ENCODE peak calls at places on chromosome 16, in ten cellular contexts. One of them, this sample, is unnamed.

GRCh38 chr16:27228621-27229501 is 25.5 kb downstream of the KDM8 start:
- DNase-seq in K562: peak; percentile 38
- DNase-seq in stomach: no peak
- DNase-seq in H1: no peak
- DNase-seq in transverse colon: no peak
- DNase-seq in tibial nerve: no peak
- DNase-seq in sigmoid colon: peak; percentile 64
- DNase-seq in upper lobe of left lung: no peak
- DNase-seq in GM12878: no peak
- DNase-seq in SK-N-SH: no peak
- DNase-seq in this sample: no peak

GRCh38 chr16:81714593-81714992 is 64.5 kb upstream of the PLCG2 start:
- DNase-seq in K562: no peak
- DNase-seq in stomach: no peak
- DNase-seq in H1: no peak
- DNase-seq in transverse colon: no peak
- DNase-seq in tibial nerve: no peak
- DNase-seq in sigmoid colon: no peak
- DNase-seq in upper lobe of left lung: no peak
- DNase-seq in GM12878: no peak
- DNase-seq in SK-N-SH: no peak
- DNase-seq in this sample: no peak

GRCh38 chr16:84700518-84701277 is 898 bp downstream of the USP10 start:
- DNase-seq in K562: no peak
- DNase-seq in stomach: no peak
- DNase-seq in H1: no peak
- DNase-seq in transverse colon: peak; percentile 44
- DNase-seq in tibial nerve: no peak
- DNase-seq in sigmoid colon: peak; percentile 62
- DNase-seq in upper lobe of left lung: peak; percentile 42
- DNase-seq in GM12878: no peak
- DNase-seq in SK-N-SH: peak; percentile 37
- DNase-seq in this sample: no peak

GRCh38 chr16:55283776-55284717 is 40.0 kb upstream of the IRX6 start:
- DNase-seq in K562: no peak
- DNase-seq in stomach: no peak
- DNase-seq in H1: no peak
- DNase-seq in transverse colon: no peak
- DNase-seq in tibial nerve: no peak
- DNase-seq in sigmoid colon: no peak
- DNase-seq in upper lobe of left lung: no peak
- DNase-seq in GM12878: no peak
- DNase-seq in SK-N-SH: peak; percentile 46
- DNase-seq in this sample: no peak

GRCh38 chr16:20868890-20869289 is 31.3 kb downstream of the DCUN1D3 start:
- DNase-seq in K562: no peak
- DNase-seq in stomach: peak; percentile 91
- DNase-seq in H1: no peak
- DNase-seq in transverse colon: peak; percentile 88
- DNase-seq in tibial nerve: peak; percentile 62
- DNase-seq in sigmoid colon: peak; percentile 96
- DNase-seq in upper lobe of left lung: peak; percentile 63
- DNase-seq in GM12878: no peak
- DNase-seq in SK-N-SH: peak; percentile 65
- DNase-seq in this sample: peak; percentile 84

GRCh38 chr16:67163903-67164558 is 514 bp upstream of the HSF4 start:
- DNase-seq in K562: no peak
- DNase-seq in stomach: no peak
- DNase-seq in H1: peak; percentile 72
- DNase-seq in transverse colon: no peak
- DNase-seq in tibial nerve: no peak
- DNase-seq in sigmoid colon: peak; percentile 79
- DNase-seq in upper lobe of left lung: no peak
- DNase-seq in GM12878: no peak
- DNase-seq in SK-N-SH: peak; percentile 77
- DNase-seq in this sample: peak; percentile 73

GRCh38 chr16:56781565-56781964 is 51.6 kb downstream of the NUP93 start:
- DNase-seq in K562: no peak
- DNase-seq in stomach: no peak
- DNase-seq in H1: no peak
- DNase-seq in transverse colon: no peak
- DNase-seq in tibial nerve: no peak
- DNase-seq in sigmoid colon: no peak
- DNase-seq in upper lobe of left lung: no peak
- DNase-seq in GM12878: no peak
- DNase-seq in SK-N-SH: no peak
- DNase-seq in this sample: no peak

GRCh38 chr16:58582133-58582532 is 47.5 kb downstream of the CNOT1 start:
- DNase-seq in K562: no peak
- DNase-seq in stomach: no peak
- DNase-seq in H1: no peak
- DNase-seq in transverse colon: no peak
- DNase-seq in tibial nerve: no peak
- DNase-seq in sigmoid colon: no peak
- DNase-seq in upper lobe of left lung: no peak
- DNase-seq in GM12878: no peak
- DNase-seq in SK-N-SH: no peak
- DNase-seq in this sample: no peak

GRCh38 chr16:21150375-21151001 is at the start of gene DNAH3:
- DNase-seq in K562: peak; percentile 18
- DNase-seq in stomach: no peak
- DNase-seq in H1: no peak
- DNase-seq in transverse colon: peak; percentile 23
- DNase-seq in tibial nerve: no peak
- DNase-seq in sigmoid colon: no peak
- DNase-seq in upper lobe of left lung: peak; percentile 61
- DNase-seq in GM12878: no peak
- DNase-seq in SK-N-SH: peak; percentile 41
- DNase-seq in this sample: no peak

GRCh38 chr16:14309906-14310305 is 238.8 kb downstream of the MRTFB start:
- DNase-seq in K562: no peak
- DNase-seq in stomach: no peak
- DNase-seq in H1: no peak
- DNase-seq in transverse colon: no peak
- DNase-seq in tibial nerve: no peak
- DNase-seq in sigmoid colon: no peak
- DNase-seq in upper lobe of left lung: no peak
- DNase-seq in GM12878: no peak
- DNase-seq in SK-N-SH: no peak
- DNase-seq in this sample: no peak

GRCh38 chr16:65884018-65884417 is 482.5 kb upstream of the CDH5 start:
- DNase-seq in K562: no peak
- DNase-seq in stomach: no peak
- DNase-seq in H1: no peak
- DNase-seq in transverse colon: no peak
- DNase-seq in tibial nerve: no peak
- DNase-seq in sigmoid colon: no peak
- DNase-seq in upper lobe of left lung: no peak
- DNase-seq in GM12878: no peak
- DNase-seq in SK-N-SH: no peak
- DNase-seq in this sample: no peak

GRCh38 chr16:20849587-20850390 is 43.5 kb downstream of the REXO5 start:
- DNase-seq in K562: peak; percentile 46
- DNase-seq in stomach: peak; percentile 75
- DNase-seq in H1: peak; percentile 91
- DNase-seq in transverse colon: peak; percentile 78
- DNase-seq in tibial nerve: peak; percentile 85
- DNase-seq in sigmoid colon: peak; percentile 84
- DNase-seq in upper lobe of left lung: peak; percentile 55
- DNase-seq in GM12878: no peak
- DNase-seq in SK-N-SH: peak; percentile 50
- DNase-seq in this sample: peak; percentile 80

DNA sequence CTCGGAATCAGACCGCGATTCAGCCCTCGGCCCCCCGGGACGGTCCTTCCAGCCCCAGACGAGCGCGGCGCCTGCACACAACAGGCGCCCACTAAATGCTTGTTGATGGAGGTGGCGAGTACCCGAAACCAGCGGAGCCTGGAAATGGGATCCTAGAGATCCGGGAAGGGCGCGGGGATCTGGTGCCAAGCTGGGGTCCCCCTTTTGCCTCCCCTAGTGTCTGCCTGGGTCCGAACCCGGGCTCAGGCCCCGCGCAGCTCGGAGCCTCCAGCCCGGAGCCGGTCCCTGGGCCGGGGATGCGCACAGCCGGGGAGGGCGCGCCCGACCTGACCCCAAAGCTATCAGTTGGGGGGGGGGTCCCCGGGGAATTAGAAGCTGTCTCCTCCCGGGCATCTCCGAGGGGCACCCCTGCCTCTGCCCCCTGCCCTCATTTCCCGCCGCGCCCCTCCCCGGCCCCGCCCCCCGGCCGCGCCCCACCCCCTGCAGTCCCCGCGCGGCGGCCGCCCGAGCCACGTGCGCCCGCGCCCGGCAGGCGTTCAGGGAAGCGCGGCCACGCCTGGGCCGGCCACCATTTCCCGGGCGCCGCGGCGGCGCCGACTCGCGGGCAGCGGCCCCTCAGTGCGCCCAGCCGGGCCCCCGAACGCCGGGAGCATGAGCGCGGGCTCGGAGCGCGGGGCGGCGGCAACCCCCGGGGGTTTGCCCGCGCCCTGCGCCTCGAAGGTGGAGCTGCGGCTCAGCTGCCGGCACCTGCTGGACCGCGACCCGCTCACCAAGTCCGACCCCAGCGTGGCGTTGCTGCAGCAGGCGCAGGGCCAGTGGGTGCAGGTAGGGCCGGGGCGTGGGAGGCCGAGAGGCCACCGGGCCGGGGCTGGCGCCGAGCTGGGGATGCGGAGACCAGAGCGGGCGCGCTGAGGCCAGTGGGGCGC is at the start of gene CPNE7:
- DNase-seq in K562: peak; percentile 79
- DNase-seq in stomach: no peak
- DNase-seq in H1: peak; percentile 72
- DNase-seq in transverse colon: no peak
- DNase-seq in tibial nerve: no peak
- DNase-seq in sigmoid colon: no peak
- DNase-seq in upper lobe of left lung: no peak
- DNase-seq in GM12878: no peak
- DNase-seq in SK-N-SH: peak; percentile 55
- DNase-seq in this sample: no peak
- TF ChIP-seq EP300 in K562: no peak
- TF ChIP-seq EP300 in stomach: no peak
- TF ChIP-seq EP300 in H1: no peak
- TF ChIP-seq EP300 in transverse colon: no peak
- TF ChIP-seq EP300 in tibial nerve: no peak
- TF ChIP-seq EP300 in sigmoid colon: no peak
- TF ChIP-seq EP300 in upper lobe of left lung: no peak
- TF ChIP-seq EP300 in GM12878: no peak
- TF ChIP-seq EP300 in SK-N-SH: no peak
- TF ChIP-seq EP300 in this sample: no peak

GRCh38 chr16:82738699-82739098 is 111.9 kb downstream of the CDH13 start:
- DNase-seq in K562: no peak
- DNase-seq in stomach: no peak
- DNase-seq in H1: no peak
- DNase-seq in transverse colon: no peak
- DNase-seq in tibial nerve: no peak
- DNase-seq in sigmoid colon: no peak
- DNase-seq in upper lobe of left lung: no peak
- DNase-seq in GM12878: no peak
- DNase-seq in SK-N-SH: no peak
- DNase-seq in this sample: no peak
- TF ChIP-seq CTCF in K562: no peak
- TF ChIP-seq CTCF in stomach: no peak
- TF ChIP-seq CTCF in H1: peak; percentile 31
- TF ChIP-seq CTCF in transverse colon: no peak
- TF ChIP-seq CTCF in tibial nerve: no peak
- TF ChIP-seq CTCF in sigmoid colon: no peak
- TF ChIP-seq CTCF in upper lobe of left lung: no peak
- TF ChIP-seq CTCF in GM12878: peak; percentile 24
- TF ChIP-seq CTCF in SK-N-SH: peak; percentile 55
- TF ChIP-seq CTCF in this sample: no peak

DNA sequence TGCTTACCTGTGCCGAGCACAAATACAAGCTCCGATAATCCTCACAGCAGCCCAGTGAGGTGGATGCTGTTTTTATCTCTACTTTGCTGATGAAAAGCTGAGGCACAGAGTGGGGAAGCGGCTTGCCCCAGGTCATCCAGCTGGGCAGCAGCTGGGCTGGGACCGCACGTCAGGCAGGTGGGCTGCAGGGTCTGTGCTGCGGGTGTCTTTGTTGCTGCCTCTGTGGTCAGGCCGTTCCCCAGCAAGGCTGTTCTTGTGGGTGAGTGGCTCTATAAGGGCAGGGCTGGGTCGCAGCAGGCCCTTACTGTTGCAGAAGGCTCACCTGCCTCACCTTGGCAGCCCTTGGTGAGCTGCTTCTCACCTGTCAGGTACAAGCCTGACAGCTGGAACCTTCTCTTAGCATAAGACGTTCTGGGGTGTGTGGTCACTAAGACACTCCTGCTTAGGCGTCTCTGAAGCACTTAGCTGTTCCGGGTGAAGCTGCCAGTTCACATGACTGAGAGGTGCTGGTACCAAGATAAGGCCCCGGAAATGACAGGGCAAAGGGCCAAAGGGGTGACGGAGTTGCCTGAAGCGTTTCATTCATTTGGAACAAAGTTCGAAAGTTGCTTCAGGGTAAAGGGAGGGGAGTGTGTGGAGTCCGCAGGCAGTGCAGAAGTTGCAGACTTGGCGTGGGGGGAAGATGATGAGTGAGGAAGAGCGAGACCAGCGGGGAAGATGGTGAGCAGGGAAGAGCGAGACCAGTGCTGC is 17.4 kb downstream of the IRF8 start:
- DNase-seq in K562: no peak
- DNase-seq in stomach: peak; percentile 92
- DNase-seq in H1: no peak
- DNase-seq in transverse colon: peak; percentile 88
- DNase-seq in tibial nerve: no peak
- DNase-seq in sigmoid colon: no peak
- DNase-seq in upper lobe of left lung: peak; percentile 93
- DNase-seq in GM12878: no peak
- DNase-seq in SK-N-SH: no peak
- DNase-seq in this sample: no peak
- H3K27me3 ChIP-seq in K562: peaks cover 51% of the 10 kb centered on the region
- H3K27me3 ChIP-seq in stomach: no peaks in the 10 kb centered on the region
- H3K27me3 ChIP-seq in H1: no peaks in the 10 kb centered on the region
- H3K27me3 ChIP-seq in transverse colon: no peaks in the 10 kb centered on the region
- H3K27me3 ChIP-seq in tibial nerve: no peaks in the 10 kb centered on the region
- H3K27me3 ChIP-seq in sigmoid colon: no peaks in the 10 kb centered on the region
- H3K27me3 ChIP-seq in upper lobe of left lung: no peaks in the 10 kb centered on the region
- H3K27me3 ChIP-seq in GM12878: no peaks in the 10 kb centered on the region
- H3K27me3 ChIP-seq in SK-N-SH: peaks cover 97% of the 10 kb centered on the region
- H3K27me3 ChIP-seq in this sample: no peaks in the 10 kb centered on the region

GRCh38 chr16:17724242-17724898 is 253.6 kb upstream of the XYLT1 start:
- DNase-seq in K562: no peak
- DNase-seq in stomach: no peak
- DNase-seq in H1: no peak
- DNase-seq in transverse colon: no peak
- DNase-seq in tibial nerve: no peak
- DNase-seq in sigmoid colon: no peak
- DNase-seq in upper lobe of left lung: no peak
- DNase-seq in GM12878: no peak
- DNase-seq in SK-N-SH: no peak
- DNase-seq in this sample: no peak

DNA sequence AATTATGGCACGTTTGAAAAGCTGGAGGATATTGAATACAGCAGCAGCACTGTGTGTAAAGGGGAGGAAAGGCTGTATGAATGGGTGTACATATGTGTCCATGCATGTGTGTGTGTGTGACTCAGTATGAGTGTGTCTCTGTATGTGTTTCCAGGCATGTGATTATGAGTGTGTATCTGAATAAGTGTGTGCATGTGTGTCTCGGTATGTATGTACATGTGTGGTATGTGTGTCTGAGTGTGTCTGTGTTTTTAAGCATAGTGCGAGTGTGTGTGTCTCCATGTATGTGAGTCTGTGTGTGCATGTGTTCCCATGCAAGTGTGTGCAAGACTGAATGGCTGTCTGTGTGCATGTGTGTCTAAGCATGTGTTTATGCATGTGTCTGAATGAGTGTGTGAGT is 259.1 kb upstream of the XYLT1 start:
- DNase-seq in K562: no peak
- DNase-seq in stomach: no peak
- DNase-seq in H1: no peak
- DNase-seq in transverse colon: no peak
- DNase-seq in tibial nerve: no peak
- DNase-seq in sigmoid colon: no peak
- DNase-seq in upper lobe of left lung: no peak
- DNase-seq in GM12878: no peak
- DNase-seq in SK-N-SH: no peak
- DNase-seq in this sample: no peak
- TF ChIP-seq EP300 in K562: no peak
- TF ChIP-seq EP300 in stomach: no peak
- TF ChIP-seq EP300 in H1: no peak
- TF ChIP-seq EP300 in transverse colon: no peak
- TF ChIP-seq EP300 in tibial nerve: no peak
- TF ChIP-seq EP300 in sigmoid colon: no peak
- TF ChIP-seq EP300 in upper lobe of left lung: no peak
- TF ChIP-seq EP300 in GM12878: no peak
- TF ChIP-seq EP300 in SK-N-SH: no peak
- TF ChIP-seq EP300 in this sample: no peak

This sample was measured in ovary.